ENCODE peak calls at places on chromosomes 2 and 18, in seven cellular contexts. Y is AG04449, A is immature natural killer cell, O is HEK293T, E is neuronal stem cell, T is NCI-H1105 treated with DMSO at 0.1 percent for 48 hours, D is lower lobe of right lung. M is an unnamed sample.

GRCh38 chr2:393711-394696 is 106.1 kb upstream of the ALKAL2 start:
- DNase-seq in D (no peak), T (peak; percentile 5), E (peak; percentile 12), A (peak; percentile 60), Y (peak; percentile 3), O (no peak), M (no peak)

GRCh38 chr2:63189026-63189425 is 138.4 kb downstream of the OTX1 start:
- DNase-seq in A (no peak), T (no peak), Y (no peak), D (no peak), O (peak; percentile 59), E (no peak), M (peak; percentile 54)

GRCh38 chr2:86492057-86492456 is 50.9 kb downstream of the KDM3A start:
- DNase-seq in A (no peak), Y (no peak), E (no peak), O (no peak), D (no peak), T (no peak), M (no peak)

GRCh38 chr2:232239956-232240681 is 138.4 kb upstream of the ALPP start:
- DNase-seq in Y (no peak), D (no peak), A (no peak), T (no peak), O (no peak), E (no peak), M (no peak)

GRCh38 chr18:30679285-30679930 is 363.1 kb downstream of the DSC3 start:
- DNase-seq in D (no peak), Y (no peak), T (no peak), E (no peak), A (no peak), O (no peak), M (no peak)

GRCh38 chr2:195561205-195562032 is 95.6 kb upstream of the SLC39A10 start:
- DNase-seq in A (no peak), T (no peak), Y (peak; percentile 98), D (no peak), O (no peak), E (no peak), M (no peak)

GRCh38 chr18:52670903-52671302 is 330.9 kb downstream of the DCC start:
- DNase-seq in A (no peak), T (peak; percentile 52), Y (no peak), E (no peak), D (no peak), O (no peak), M (no peak)

GRCh38 chr18:60445341-60445740 is 72.8 kb upstream of the MC4R start:
- DNase-seq in E (no peak), T (no peak), A (no peak), O (no peak), Y (peak; percentile 60), D (no peak), M (no peak)

GRCh38 chr2:25187729-25188350 is 19.5 kb upstream of the POMC start:
- DNase-seq in T (no peak), D (no peak), E (no peak), A (no peak), O (no peak), Y (no peak), M (no peak)

GRCh38 chr2:127106457-127106997 is 427 bp downstream of the BIN1 start:
- DNase-seq in D (no peak), T (no peak), E (no peak), O (peak; percentile 44), A (no peak), Y (no peak), M (no peak)

GRCh38 chr2:171957061-171957460 is 34.8 kb downstream of the HAT1 start:
- DNase-seq in Y (no peak), O (no peak), D (no peak), E (no peak), A (peak; percentile 4), T (peak; percentile 8), M (no peak)

GRCh38 chr2:173851256-173851655 is 113.9 kb downstream of the SP3 start:
- DNase-seq in A (no peak), D (no peak), E (no peak), T (no peak), O (no peak), Y (no peak), M (no peak)

GRCh38 chr2:113240915-113241911 is 37.5 kb downstream of the PAX8 start:
- DNase-seq in A (no peak), D (no peak), O (no peak), T (no peak), E (no peak), Y (peak; percentile 95), M (peak; percentile 97)

GRCh38 chr2:133063792-133064191 is 393.8 kb upstream of the LYPD1 start:
- DNase-seq in D (no peak), A (no peak), E (peak; percentile 75), O (peak; percentile 8), Y (no peak), T (no peak), M (no peak)

GRCh38 chr18:13301691-13302469 is 83.3 kb downstream of the LDLRAD4 start:
- DNase-seq in O (no peak), E (no peak), A (no peak), T (no peak), D (no peak), Y (no peak), M (no peak)

M was measured in HCT116.